ENCODE peak calls at places on chromosomes 3 and 15, in five cellular contexts. F is upper lobe of left lung, R is mucosa of descending colon, Z is heart left ventricle, S is heart right ventricle. V is an unnamed sample.

GRCh38 chr15:44654858-44655257 is 8.6 kb downstream of the SPG11 start:
- DNase-seq in F (no peak), R (no peak), S (no peak), Z (no peak), V (no peak)

GRCh38 chr15:29686445-29687203 is 135.6 kb downstream of the TJP1 start:
- DNase-seq in S (no peak), R (peak), F (no peak), Z (no peak), V (no peak)

GRCh38 chr3:139975592-139976360 is 40.8 kb downstream of the CLSTN2 start:
- DNase-seq in R (no peak), S (peak), Z (no peak), F (no peak), V (no peak)

GRCh38 chr3:42078686-42079085 is 12.5 kb upstream of the TRAK1 start:
- DNase-seq in F (no peak), S (no peak), Z (peak), R (no peak), V (no peak)

GRCh38 chr3:127749787-127750225 is 72.5 kb downstream of the MGLL start:
- DNase-seq in F (no peak), S (no peak), Z (no peak), R (no peak), V (no peak)

GRCh38 chr3:192326656-192327055 is 400.7 kb downstream of the FGF12 start:
- DNase-seq in S (no peak), Z (no peak), R (no peak), F (no peak), V (no peak)

GRCh38 chr3:46935168-46935858 is 41.2 kb downstream of the CCDC12 start:
- DNase-seq in Z (peak), R (no peak), F (no peak), S (peak), V (peak)

GRCh38 chr15:92343869-92344643 is 49.6 kb upstream of the ST8SIA2 start:
- DNase-seq in R (no peak), S (peak), F (no peak), Z (peak), V (no peak)

GRCh38 chr3:128541246-128541645 is 48.2 kb upstream of the GATA2 start:
- DNase-seq in R (no peak), Z (no peak), F (no peak), S (no peak), V (no peak)

GRCh38 chr3:11379238-11379823 is 107.1 kb downstream of the ATG7 start:
- DNase-seq in F (no peak), Z (no peak), R (peak), S (no peak), V (no peak)

GRCh38 chr15:56582785-56583184 is 117.8 kb upstream of the MNS1 start:
- DNase-seq in S (no peak), Z (no peak), F (no peak), R (no peak), V (no peak)

GRCh38 chr15:36370735-36371115 is 208.7 kb upstream of the CDIN1 start:
- DNase-seq in R (no peak), F (no peak), Z (no peak), S (no peak), V (no peak)

GRCh38 chr3:141410861-141411771 is 42.8 kb downstream of the ZBTB38 start:
- DNase-seq in S (no peak), R (peak), F (no peak), Z (no peak), V (no peak)

GRCh38 chr15:52804526-52805081 is 14.5 kb upstream of the ONECUT1 start:
- DNase-seq in R (no peak), Z (no peak), S (no peak), F (peak), V (no peak)

GRCh38 chr3:26498192-26498591 is 124.4 kb upstream of the LRRC3B start:
- DNase-seq in F (no peak), S (no peak), Z (no peak), R (no peak), V (no peak)

GRCh38 chr3:31523543-31523942 is 9.2 kb upstream of the STT3B start:
- DNase-seq in Z (no peak), F (no peak), R (no peak), S (no peak), V (no peak)

GRCh38 chr3:154193174-154193573 is 72.0 kb downstream of the ARHGEF26 start:
- DNase-seq in F (no peak), S (no peak), Z (no peak), R (no peak), V (no peak)

GRCh38 chr3:42302924-42303634 is 37.1 kb upstream of the CCK start:
- DNase-seq in Z (no peak), R (no peak), F (no peak), S (no peak), V (no peak)

GRCh38 chr3:48125026-48125704 is 63.1 kb downstream of the CDC25A start:
- DNase-seq in R (no peak), F (no peak), S (no peak), Z (no peak), V (peak)

GRCh38 chr15:56052389-56053045 is 59.1 kb upstream of the NEDD4 start:
- DNase-seq in F (no peak), S (no peak), Z (no peak), R (no peak), V (no peak)

GRCh38 chr3:170745211-170745718 is 124.7 kb downstream of the RPL22L1 start:
- DNase-seq in Z (no peak), S (no peak), R (no peak), F (no peak), V (no peak)

GRCh38 chr3:24981309-24981708 is 446.8 kb upstream of the RARB start:
- DNase-seq in S (no peak), R (no peak), Z (no peak), F (no peak), V (no peak)

GRCh38 chr3:71649757-71650156 is 66.2 kb upstream of the FOXP1 start:
- DNase-seq in F (no peak), Z (no peak), S (no peak), R (no peak), V (no peak)

GRCh38 chr3:98967758-98968157 is 66.3 kb upstream of the DCBLD2 start:
- DNase-seq in R (no peak), S (no peak), Z (no peak), F (no peak), V (no peak)

GRCh38 chr3:124088801-124089200 is 96.9 kb upstream of the ROPN1 start:
- DNase-seq in S (no peak), R (no peak), Z (no peak), F (no peak), V (no peak)

GRCh38 chr15:74616020-74616939 is 644 bp downstream of the CLK3 start:
- DNase-seq in S (peak), F (peak), Z (peak), R (peak), V (peak)

GRCh38 chr3:65466300-65466988 is 572.3 kb downstream of the MAGI1 start:
- DNase-seq in S (no peak), R (no peak), F (no peak), Z (no peak), V (no peak)

GRCh38 chr3:184334470-184335158 is 2.8 kb upstream of the FAM131A start:
- DNase-seq in F (peak), Z (no peak), S (no peak), R (no peak), V (no peak)

GRCh38 chr15:42134617-42135243 is 21.7 kb downstream of the PLA2G4F start:
- DNase-seq in R (no peak), Z (no peak), S (no peak), F (no peak), V (no peak)

GRCh38 chr3:116392291-116392690 is 53.0 kb downstream of the LSAMP start:
- DNase-seq in F (peak), S (no peak), Z (no peak), R (no peak), V (no peak)

GRCh38 chr15:64907991-64908390 is 3.7 kb upstream of the ANKDD1A start:
- DNase-seq in Z (no peak), R (no peak), S (no peak), F (no peak), V (no peak)

GRCh38 chr15:64912926-64913325 is 1.2 kb downstream of the ANKDD1A start:
- DNase-seq in S (no peak), R (no peak), Z (no peak), F (no peak), V (no peak)

GRCh38 chr15:64912379-64912778 is 677 bp downstream of the ANKDD1A start:
- DNase-seq in Z (no peak), R (no peak), S (no peak), F (no peak), V (no peak)

GRCh38 chr15:64909546-64909945 is 2.2 kb upstream of the ANKDD1A start:
- DNase-seq in R (no peak), S (no peak), Z (no peak), F (no peak), V (no peak)

DNA sequence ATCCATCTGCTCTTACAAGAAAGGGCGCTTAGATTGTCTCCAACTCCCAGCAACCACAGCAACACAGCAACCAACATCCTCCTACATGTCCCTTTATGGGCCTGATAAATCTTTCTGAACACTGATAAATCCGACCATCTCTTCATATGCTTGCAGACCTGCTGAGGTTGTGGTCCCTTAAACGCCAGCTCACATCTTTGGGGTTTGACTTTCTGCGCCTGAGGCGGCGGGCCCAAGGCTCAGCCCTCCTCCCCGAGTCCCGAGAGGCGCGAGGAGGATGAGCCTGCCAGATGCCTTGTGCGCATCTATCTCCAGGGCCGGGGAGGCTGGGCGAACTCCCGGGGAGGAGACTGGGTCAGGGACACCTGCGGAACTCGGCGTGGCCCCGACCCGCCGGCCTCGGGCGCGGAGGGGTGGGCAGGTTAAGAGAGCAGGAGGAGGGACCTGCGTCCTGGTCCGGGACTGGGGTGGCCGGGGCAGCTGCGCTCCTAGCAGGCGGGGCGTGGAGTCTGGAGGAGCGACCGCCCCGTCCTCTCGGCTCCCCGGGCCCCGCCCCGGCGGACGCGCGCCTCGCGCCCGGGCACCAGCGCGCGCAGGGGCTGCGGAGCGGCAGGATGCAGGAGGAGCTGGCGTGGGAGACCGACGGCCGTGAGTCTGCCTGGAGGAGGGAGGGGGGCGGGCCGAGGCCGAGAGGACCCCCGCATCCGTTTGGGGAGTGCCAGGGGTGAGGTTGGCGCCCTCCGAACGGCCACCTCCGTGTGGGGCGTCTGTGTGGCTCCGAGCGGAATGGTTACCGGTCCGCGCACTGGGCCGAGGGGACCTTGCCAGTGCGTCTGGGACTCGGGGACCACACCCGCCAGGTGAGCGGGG is at the start of gene ANKDD1A:
- DNase-seq in F (peak), S (peak), Z (peak), R (peak), V (no peak)
- H3K4me3 ChIP-seq in F (peak), S (peak), Z (peak), R (no peak), V (peak)

DNA sequence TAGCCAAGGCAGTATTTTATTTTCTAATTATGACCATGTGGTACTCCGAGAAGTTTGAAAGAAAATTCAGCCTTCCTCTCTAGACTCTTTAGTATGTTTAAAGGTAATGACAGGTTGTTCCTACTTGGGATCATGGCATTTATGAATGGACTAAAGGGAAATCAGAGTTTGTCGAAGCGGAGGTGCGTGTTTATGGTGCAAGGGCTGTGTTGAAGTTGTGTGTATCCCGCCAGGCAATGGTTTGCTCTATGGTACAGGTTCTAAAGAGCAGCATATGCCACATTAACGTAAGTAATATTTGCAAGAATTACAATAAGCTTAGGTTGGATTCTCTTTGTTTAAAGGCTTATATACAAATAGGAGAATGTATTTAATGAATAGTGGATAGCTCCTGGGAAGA is 733 bp downstream of the EPHA3 start:
- DNase-seq in S (no peak), Z (no peak), F (no peak), R (no peak), V (no peak)
- H3K4me3 ChIP-seq in S (peak), Z (peak), F (peak), R (no peak), V (peak)

GRCh38 chr3:112126501-112126900 is 6.5 kb downstream of the GCSAM start:
- DNase-seq in S (no peak), F (no peak), R (no peak), Z (no peak), V (no peak)
- H3K4me3 ChIP-seq in S (no peak), F (no peak), R (no peak), Z (no peak), V (no peak)

GRCh38 chr3:59935025-59935424 is 885.2 kb upstream of the CFAP20DC start:
- DNase-seq in Z (no peak), F (no peak), S (no peak), R (no peak), V (no peak)
- H3K4me3 ChIP-seq in Z (no peak), F (no peak), S (no peak), R (no peak), V (no peak)

GRCh38 chr3:151944356-151944755 is 70.9 kb downstream of the SUCNR1 start:
- DNase-seq in Z (no peak), S (no peak), R (no peak), F (no peak), V (no peak)
- H3K4me3 ChIP-seq in Z (no peak), S (no peak), R (no peak), F (no peak), V (no peak)

DNA sequence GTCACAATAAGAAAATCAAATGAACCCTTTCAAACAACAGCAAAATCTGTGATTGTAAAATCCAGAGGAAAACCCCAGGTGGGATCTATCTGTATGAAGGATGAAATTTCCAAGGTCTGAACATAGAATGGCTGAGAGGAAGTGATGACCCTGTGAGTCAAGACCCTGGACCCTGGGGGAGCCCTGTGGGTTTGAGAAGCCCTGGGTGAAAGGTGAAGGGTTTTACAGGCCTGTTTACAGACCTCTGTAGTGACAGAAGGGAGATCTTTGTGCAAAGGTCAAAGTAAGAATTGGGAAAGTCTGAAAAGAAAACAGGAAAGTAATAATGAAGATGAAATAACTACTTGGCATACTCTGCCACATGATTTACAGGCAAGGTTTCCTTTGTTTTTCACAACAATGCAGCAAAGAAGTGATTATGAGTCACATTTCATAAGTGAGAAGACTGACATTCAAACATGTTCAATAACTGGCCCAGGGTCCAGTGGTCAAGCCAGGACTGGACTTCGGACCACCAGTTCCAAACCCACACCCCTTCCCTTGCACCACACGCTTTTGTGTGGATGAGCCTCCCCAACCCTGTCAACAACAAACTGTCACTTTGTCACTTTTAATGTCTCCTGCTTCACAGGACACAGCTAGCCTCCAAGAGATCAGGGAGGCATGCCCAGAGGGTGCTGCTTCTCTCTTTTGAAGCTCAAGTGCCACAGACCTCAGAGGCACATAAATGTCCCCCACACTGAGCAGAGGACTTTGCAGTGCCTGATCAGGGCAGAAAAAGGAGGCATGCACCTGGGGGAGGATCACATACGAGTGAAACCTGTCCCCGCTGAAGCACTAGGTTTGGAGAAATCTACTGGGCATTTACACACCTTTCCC is 21.5 kb downstream of the CD86 start:
- DNase-seq in R (no peak), S (no peak), Z (no peak), F (no peak), V (no peak)
- H3K4me3 ChIP-seq in R (no peak), S (no peak), Z (no peak), F (no peak), V (no peak)